ENCODE peak calls at places on chromosomes 7 and 10, in four cellular contexts. S is A549, Q is HCT116, V is cardiac muscle cell. N is an unnamed sample.

GRCh38 chr10:119290301-119291036 is 83.1 kb downstream of the GRK5 start:
- DNase-seq in S (no peak), Q (no peak), V (no peak), N (no peak)

GRCh38 chr10:48400129-48400849 is 93.8 kb downstream of the MAPK8 start:
- DNase-seq in Q (no peak), V (no peak), S (no peak), N (no peak)

GRCh38 chr10:97762816-97763215 is 9.0 kb downstream of the SFRP5 start:
- DNase-seq in Q (no peak), S (no peak), V (peak), N (no peak)

GRCh38 chr10:103699611-103700435 is 155.6 kb downstream of the SH3PXD2A start:
- DNase-seq in S (no peak), Q (no peak), V (no peak), N (no peak)

GRCh38 chr7:127413326-127413725 is 20.8 kb upstream of the ZNF800 start:
- DNase-seq in V (no peak), S (no peak), Q (no peak), N (no peak)

GRCh38 chr7:73595358-73595757 is 17.0 kb upstream of the TBL2 start:
- DNase-seq in S (no peak), Q (no peak), V (no peak), N (no peak)

GRCh38 chr10:50397312-50398140 is 146.2 kb upstream of the ASAH2 start:
- DNase-seq in S (no peak), Q (no peak), V (no peak), N (no peak)

GRCh38 chr10:14241196-14241595 is 89.5 kb downstream of the FRMD4A start:
- DNase-seq in Q (no peak), V (no peak), S (no peak), N (no peak)

GRCh38 chr7:36127075-36127740 is 25.8 kb upstream of the EEPD1 start:
- DNase-seq in Q (no peak), S (no peak), V (no peak), N (no peak)

GRCh38 chr10:131172433-131172832 is 139.1 kb downstream of the TCERG1L start:
- DNase-seq in S (no peak), Q (no peak), V (no peak), N (peak)

GRCh38 chr10:44971935-44972792 is 6.4 kb downstream of the DEPP1 start:
- DNase-seq in V (no peak), Q (no peak), S (no peak), N (no peak)

GRCh38 chr7:98423043-98423442 is 22.2 kb upstream of the BAIAP2L1 start:
- DNase-seq in S (peak), Q (peak), V (no peak), N (no peak)

GRCh38 chr10:13915710-13916109 is 328.9 kb downstream of the PRPF18 start:
- DNase-seq in S (no peak), V (no peak), Q (no peak), N (no peak)

GRCh38 chr10:102715880-102716279 is 1.4 kb downstream of the SFXN2 start:
- DNase-seq in S (no peak), Q (no peak), V (no peak), N (no peak)

GRCh38 chr7:98251251-98251843 is 685 bp downstream of the TECPR1 start:
- DNase-seq in S (no peak), V (peak), Q (no peak), N (peak)

GRCh38 chr7:102175423-102176170 is 111.1 kb upstream of the SH2B2 start:
- DNase-seq in S (no peak), V (no peak), Q (no peak), N (no peak)

GRCh38 chr7:28581351-28581750 is 169.0 kb downstream of the CREB5 start:
- DNase-seq in Q (no peak), S (no peak), V (no peak), N (no peak)

GRCh38 chr10:24196426-24197039 is 12.4 kb upstream of the KIAA1217 start:
- DNase-seq in V (peak), S (peak), Q (peak), N (peak)